ENCODE peak calls at places on chromosomes 7 and 10, in nine cellular contexts. One of them, this sample, is unnamed.

GRCh38 chr10:127851661-127852205 is 41.0 kb downstream of the CLRN3 start:
- DNase-seq in RWPE1: no peak
- DNase-seq in HCEC 1CT: no peak
- DNase-seq in stimulated activated CD8-positive, alpha-beta memory T cell treated with anti-CD3 and anti-CD28 coated beads, Interleukin-2, amount 100 ng/mL, for 48 hours: no peak
- DNase-seq in stimulated activated naive CD4-positive, alpha-beta T cell: no peak
- DNase-seq in kidney glomerular epithelial cell: no peak
- DNase-seq in Daoy: no peak
- DNase-seq in ureter: no peak
- DNase-seq in stimulated activated CD4-positive, alpha-beta T cell treated with anti-CD3 and anti-CD28 coated beads, Interleukin-1b, Interleukin-23, amount 100 ng/mL, for 24 hours: no peak
- DNase-seq in this sample: no peak

GRCh38 chr7:653829-654764 is 72.4 kb upstream of the DNAAF5 start:
- DNase-seq in ureter: no peak
- DNase-seq in stimulated activated CD4-positive, alpha-beta T cell treated with anti-CD3 and anti-CD28 coated beads, Interleukin-1b, Interleukin-23, amount 100 ng/mL, for 24 hours: no peak
- DNase-seq in HCEC 1CT: no peak
- DNase-seq in stimulated activated CD8-positive, alpha-beta memory T cell treated with anti-CD3 and anti-CD28 coated beads, Interleukin-2, amount 100 ng/mL, for 48 hours: no peak
- DNase-seq in stimulated activated naive CD4-positive, alpha-beta T cell: no peak
- DNase-seq in Daoy: no peak
- DNase-seq in RWPE1: no peak
- DNase-seq in kidney glomerular epithelial cell: no peak
- DNase-seq in this sample: no peak

GRCh38 chr10:84008878-84009277 is 130.4 kb upstream of the GHITM start:
- DNase-seq in stimulated activated CD8-positive, alpha-beta memory T cell treated with anti-CD3 and anti-CD28 coated beads, Interleukin-2, amount 100 ng/mL, for 48 hours: peak; percentile 34
- DNase-seq in HCEC 1CT: no peak
- DNase-seq in ureter: no peak
- DNase-seq in kidney glomerular epithelial cell: peak; percentile 15
- DNase-seq in stimulated activated CD4-positive, alpha-beta T cell treated with anti-CD3 and anti-CD28 coated beads, Interleukin-1b, Interleukin-23, amount 100 ng/mL, for 24 hours: peak; percentile 17
- DNase-seq in Daoy: no peak
- DNase-seq in RWPE1: peak; percentile 20
- DNase-seq in stimulated activated naive CD4-positive, alpha-beta T cell: no peak
- DNase-seq in this sample: peak; percentile 34

GRCh38 chr10:77251297-77252013 is 386.2 kb downstream of the KCNMA1 start:
- DNase-seq in stimulated activated CD4-positive, alpha-beta T cell treated with anti-CD3 and anti-CD28 coated beads, Interleukin-1b, Interleukin-23, amount 100 ng/mL, for 24 hours: no peak
- DNase-seq in stimulated activated naive CD4-positive, alpha-beta T cell: no peak
- DNase-seq in RWPE1: peak; percentile 60
- DNase-seq in kidney glomerular epithelial cell: peak; percentile 48
- DNase-seq in Daoy: peak; percentile 42
- DNase-seq in HCEC 1CT: peak; percentile 67
- DNase-seq in ureter: no peak
- DNase-seq in stimulated activated CD8-positive, alpha-beta memory T cell treated with anti-CD3 and anti-CD28 coated beads, Interleukin-2, amount 100 ng/mL, for 48 hours: no peak
- DNase-seq in this sample: peak; percentile 49

GRCh38 chr10:88557659-88558058 is 25.5 kb downstream of the RNLS start:
- DNase-seq in stimulated activated CD8-positive, alpha-beta memory T cell treated with anti-CD3 and anti-CD28 coated beads, Interleukin-2, amount 100 ng/mL, for 48 hours: no peak
- DNase-seq in stimulated activated CD4-positive, alpha-beta T cell treated with anti-CD3 and anti-CD28 coated beads, Interleukin-1b, Interleukin-23, amount 100 ng/mL, for 24 hours: no peak
- DNase-seq in HCEC 1CT: peak; percentile 66
- DNase-seq in kidney glomerular epithelial cell: no peak
- DNase-seq in stimulated activated naive CD4-positive, alpha-beta T cell: no peak
- DNase-seq in RWPE1: peak; percentile 27
- DNase-seq in ureter: no peak
- DNase-seq in Daoy: peak; percentile 9
- DNase-seq in this sample: peak; percentile 59

GRCh38 chr7:46651561-46652088 is 730.6 kb upstream of the IGFBP3 start:
- DNase-seq in RWPE1: peak; percentile 66
- DNase-seq in kidney glomerular epithelial cell: peak; percentile 44
- DNase-seq in ureter: no peak
- DNase-seq in Daoy: peak; percentile 42
- DNase-seq in stimulated activated CD8-positive, alpha-beta memory T cell treated with anti-CD3 and anti-CD28 coated beads, Interleukin-2, amount 100 ng/mL, for 48 hours: no peak
- DNase-seq in stimulated activated naive CD4-positive, alpha-beta T cell: no peak
- DNase-seq in stimulated activated CD4-positive, alpha-beta T cell treated with anti-CD3 and anti-CD28 coated beads, Interleukin-1b, Interleukin-23, amount 100 ng/mL, for 24 hours: no peak
- DNase-seq in HCEC 1CT: no peak
- DNase-seq in this sample: no peak

GRCh38 chr10:6345404-6345803 is 142.7 kb downstream of the PFKFB3 start:
- DNase-seq in Daoy: no peak
- DNase-seq in stimulated activated naive CD4-positive, alpha-beta T cell: no peak
- DNase-seq in ureter: no peak
- DNase-seq in kidney glomerular epithelial cell: no peak
- DNase-seq in stimulated activated CD8-positive, alpha-beta memory T cell treated with anti-CD3 and anti-CD28 coated beads, Interleukin-2, amount 100 ng/mL, for 48 hours: no peak
- DNase-seq in stimulated activated CD4-positive, alpha-beta T cell treated with anti-CD3 and anti-CD28 coated beads, Interleukin-1b, Interleukin-23, amount 100 ng/mL, for 24 hours: no peak
- DNase-seq in RWPE1: no peak
- DNase-seq in HCEC 1CT: no peak
- DNase-seq in this sample: no peak

GRCh38 chr10:124515244-124515970 is 53.8 kb downstream of the LHPP start:
- DNase-seq in HCEC 1CT: no peak
- DNase-seq in stimulated activated CD8-positive, alpha-beta memory T cell treated with anti-CD3 and anti-CD28 coated beads, Interleukin-2, amount 100 ng/mL, for 48 hours: no peak
- DNase-seq in Daoy: no peak
- DNase-seq in RWPE1: no peak
- DNase-seq in stimulated activated CD4-positive, alpha-beta T cell treated with anti-CD3 and anti-CD28 coated beads, Interleukin-1b, Interleukin-23, amount 100 ng/mL, for 24 hours: no peak
- DNase-seq in kidney glomerular epithelial cell: no peak
- DNase-seq in stimulated activated naive CD4-positive, alpha-beta T cell: no peak
- DNase-seq in ureter: no peak
- DNase-seq in this sample: no peak

GRCh38 chr7:91164948-91165845 is 99.0 kb upstream of the FZD1 start:
- DNase-seq in stimulated activated naive CD4-positive, alpha-beta T cell: no peak
- DNase-seq in stimulated activated CD4-positive, alpha-beta T cell treated with anti-CD3 and anti-CD28 coated beads, Interleukin-1b, Interleukin-23, amount 100 ng/mL, for 24 hours: no peak
- DNase-seq in Daoy: peak; percentile 25
- DNase-seq in kidney glomerular epithelial cell: peak; percentile 92
- DNase-seq in ureter: no peak
- DNase-seq in RWPE1: peak; percentile 74
- DNase-seq in stimulated activated CD8-positive, alpha-beta memory T cell treated with anti-CD3 and anti-CD28 coated beads, Interleukin-2, amount 100 ng/mL, for 48 hours: no peak
- DNase-seq in HCEC 1CT: peak; percentile 92
- DNase-seq in this sample: peak; percentile 59

GRCh38 chr10:33799281-33799943 is 464.9 kb upstream of the NRP1 start:
- DNase-seq in kidney glomerular epithelial cell: no peak
- DNase-seq in RWPE1: no peak
- DNase-seq in ureter: no peak
- DNase-seq in Daoy: peak; percentile 5
- DNase-seq in stimulated activated CD4-positive, alpha-beta T cell treated with anti-CD3 and anti-CD28 coated beads, Interleukin-1b, Interleukin-23, amount 100 ng/mL, for 24 hours: no peak
- DNase-seq in stimulated activated naive CD4-positive, alpha-beta T cell: no peak
- DNase-seq in HCEC 1CT: no peak
- DNase-seq in stimulated activated CD8-positive, alpha-beta memory T cell treated with anti-CD3 and anti-CD28 coated beads, Interleukin-2, amount 100 ng/mL, for 48 hours: no peak
- DNase-seq in this sample: no peak

GRCh38 chr7:142720981-142721380 is 28.3 kb upstream of the PRSS1 start:
- DNase-seq in stimulated activated CD8-positive, alpha-beta memory T cell treated with anti-CD3 and anti-CD28 coated beads, Interleukin-2, amount 100 ng/mL, for 48 hours: no peak
- DNase-seq in Daoy: peak; percentile 42
- DNase-seq in kidney glomerular epithelial cell: no peak
- DNase-seq in stimulated activated CD4-positive, alpha-beta T cell treated with anti-CD3 and anti-CD28 coated beads, Interleukin-1b, Interleukin-23, amount 100 ng/mL, for 24 hours: no peak
- DNase-seq in HCEC 1CT: no peak
- DNase-seq in RWPE1: no peak
- DNase-seq in ureter: no peak
- DNase-seq in stimulated activated naive CD4-positive, alpha-beta T cell: no peak
- DNase-seq in this sample: no peak

GRCh38 chr7:93551063-93551895 is 23.2 kb downstream of the CALCR start:
- DNase-seq in stimulated activated CD4-positive, alpha-beta T cell treated with anti-CD3 and anti-CD28 coated beads, Interleukin-1b, Interleukin-23, amount 100 ng/mL, for 24 hours: no peak
- DNase-seq in Daoy: peak; percentile 30
- DNase-seq in stimulated activated CD8-positive, alpha-beta memory T cell treated with anti-CD3 and anti-CD28 coated beads, Interleukin-2, amount 100 ng/mL, for 48 hours: no peak
- DNase-seq in RWPE1: no peak
- DNase-seq in HCEC 1CT: peak; percentile 56
- DNase-seq in kidney glomerular epithelial cell: peak; percentile 49
- DNase-seq in stimulated activated naive CD4-positive, alpha-beta T cell: no peak
- DNase-seq in ureter: no peak
- DNase-seq in this sample: peak; percentile 29

GRCh38 chr10:29146736-29147135 is 142.1 kb upstream of the LYZL1 start:
- DNase-seq in stimulated activated naive CD4-positive, alpha-beta T cell: no peak
- DNase-seq in stimulated activated CD4-positive, alpha-beta T cell treated with anti-CD3 and anti-CD28 coated beads, Interleukin-1b, Interleukin-23, amount 100 ng/mL, for 24 hours: no peak
- DNase-seq in RWPE1: no peak
- DNase-seq in Daoy: no peak
- DNase-seq in kidney glomerular epithelial cell: no peak
- DNase-seq in HCEC 1CT: no peak
- DNase-seq in stimulated activated CD8-positive, alpha-beta memory T cell treated with anti-CD3 and anti-CD28 coated beads, Interleukin-2, amount 100 ng/mL, for 48 hours: no peak
- DNase-seq in ureter: no peak
- DNase-seq in this sample: no peak

GRCh38 chr10:49187044-49187484 is 1.1 kb downstream of the TMEM273 start:
- DNase-seq in HCEC 1CT: no peak
- DNase-seq in ureter: peak; percentile 35
- DNase-seq in RWPE1: no peak
- DNase-seq in stimulated activated naive CD4-positive, alpha-beta T cell: no peak
- DNase-seq in stimulated activated CD8-positive, alpha-beta memory T cell treated with anti-CD3 and anti-CD28 coated beads, Interleukin-2, amount 100 ng/mL, for 48 hours: no peak
- DNase-seq in stimulated activated CD4-positive, alpha-beta T cell treated with anti-CD3 and anti-CD28 coated beads, Interleukin-1b, Interleukin-23, amount 100 ng/mL, for 24 hours: no peak
- DNase-seq in Daoy: no peak
- DNase-seq in kidney glomerular epithelial cell: peak; percentile 11
- DNase-seq in this sample: no peak

GRCh38 chr10:89091501-89091900 is 100.9 kb downstream of the FAS start:
- DNase-seq in ureter: no peak
- DNase-seq in stimulated activated CD4-positive, alpha-beta T cell treated with anti-CD3 and anti-CD28 coated beads, Interleukin-1b, Interleukin-23, amount 100 ng/mL, for 24 hours: no peak
- DNase-seq in stimulated activated naive CD4-positive, alpha-beta T cell: no peak
- DNase-seq in HCEC 1CT: peak; percentile 73
- DNase-seq in stimulated activated CD8-positive, alpha-beta memory T cell treated with anti-CD3 and anti-CD28 coated beads, Interleukin-2, amount 100 ng/mL, for 48 hours: no peak
- DNase-seq in RWPE1: no peak
- DNase-seq in kidney glomerular epithelial cell: no peak
- DNase-seq in Daoy: no peak
- DNase-seq in this sample: no peak

GRCh38 chr7:66100408-66101050 is 14.1 kb upstream of the CRCP start:
- DNase-seq in stimulated activated CD4-positive, alpha-beta T cell treated with anti-CD3 and anti-CD28 coated beads, Interleukin-1b, Interleukin-23, amount 100 ng/mL, for 24 hours: no peak
- DNase-seq in RWPE1: no peak
- DNase-seq in kidney glomerular epithelial cell: no peak
- DNase-seq in Daoy: no peak
- DNase-seq in ureter: no peak
- DNase-seq in stimulated activated naive CD4-positive, alpha-beta T cell: no peak
- DNase-seq in HCEC 1CT: no peak
- DNase-seq in stimulated activated CD8-positive, alpha-beta memory T cell treated with anti-CD3 and anti-CD28 coated beads, Interleukin-2, amount 100 ng/mL, for 48 hours: no peak
- DNase-seq in this sample: no peak

GRCh38 chr10:47278720-47279119 is 21.3 kb upstream of the GDF10 start:
- DNase-seq in Daoy: no peak
- DNase-seq in RWPE1: no peak
- DNase-seq in ureter: no peak
- DNase-seq in HCEC 1CT: no peak
- DNase-seq in kidney glomerular epithelial cell: no peak
- DNase-seq in stimulated activated CD8-positive, alpha-beta memory T cell treated with anti-CD3 and anti-CD28 coated beads, Interleukin-2, amount 100 ng/mL, for 48 hours: no peak
- DNase-seq in stimulated activated CD4-positive, alpha-beta T cell treated with anti-CD3 and anti-CD28 coated beads, Interleukin-1b, Interleukin-23, amount 100 ng/mL, for 24 hours: no peak
- DNase-seq in stimulated activated naive CD4-positive, alpha-beta T cell: no peak
- DNase-seq in this sample: no peak

GRCh38 chr7:11341285-11341944 is 367.7 kb downstream of the PHF14 start:
- DNase-seq in HCEC 1CT: peak; percentile 20
- DNase-seq in Daoy: no peak
- DNase-seq in RWPE1: no peak
- DNase-seq in ureter: no peak
- DNase-seq in stimulated activated CD4-positive, alpha-beta T cell treated with anti-CD3 and anti-CD28 coated beads, Interleukin-1b, Interleukin-23, amount 100 ng/mL, for 24 hours: no peak
- DNase-seq in stimulated activated naive CD4-positive, alpha-beta T cell: no peak
- DNase-seq in stimulated activated CD8-positive, alpha-beta memory T cell treated with anti-CD3 and anti-CD28 coated beads, Interleukin-2, amount 100 ng/mL, for 48 hours: no peak
- DNase-seq in kidney glomerular epithelial cell: peak; percentile 21
- DNase-seq in this sample: peak; percentile 50

GRCh38 chr10:99966306-99966705 is 43.4 kb downstream of the DNMBP start:
- DNase-seq in stimulated activated CD8-positive, alpha-beta memory T cell treated with anti-CD3 and anti-CD28 coated beads, Interleukin-2, amount 100 ng/mL, for 48 hours: no peak
- DNase-seq in kidney glomerular epithelial cell: peak; percentile 93
- DNase-seq in ureter: no peak
- DNase-seq in HCEC 1CT: peak; percentile 87
- DNase-seq in RWPE1: peak; percentile 86
- DNase-seq in stimulated activated naive CD4-positive, alpha-beta T cell: no peak
- DNase-seq in Daoy: peak; percentile 92
- DNase-seq in stimulated activated CD4-positive, alpha-beta T cell treated with anti-CD3 and anti-CD28 coated beads, Interleukin-1b, Interleukin-23, amount 100 ng/mL, for 24 hours: no peak
- DNase-seq in this sample: peak; percentile 99

GRCh38 chr7:105352018-105352612 is 36.6 kb downstream of the SRPK2 start:
- DNase-seq in stimulated activated CD4-positive, alpha-beta T cell treated with anti-CD3 and anti-CD28 coated beads, Interleukin-1b, Interleukin-23, amount 100 ng/mL, for 24 hours: peak; percentile 22
- DNase-seq in stimulated activated CD8-positive, alpha-beta memory T cell treated with anti-CD3 and anti-CD28 coated beads, Interleukin-2, amount 100 ng/mL, for 48 hours: no peak
- DNase-seq in Daoy: peak; percentile 86
- DNase-seq in ureter: peak; percentile 60
- DNase-seq in stimulated activated naive CD4-positive, alpha-beta T cell: peak; percentile 40
- DNase-seq in HCEC 1CT: peak; percentile 80
- DNase-seq in kidney glomerular epithelial cell: peak; percentile 63
- DNase-seq in RWPE1: peak; percentile 24
- DNase-seq in this sample: peak; percentile 92

GRCh38 chr7:57399251-57399940 is 50.6 kb upstream of the ZNF716 start:
- DNase-seq in stimulated activated CD4-positive, alpha-beta T cell treated with anti-CD3 and anti-CD28 coated beads, Interleukin-1b, Interleukin-23, amount 100 ng/mL, for 24 hours: no peak
- DNase-seq in ureter: no peak
- DNase-seq in stimulated activated CD8-positive, alpha-beta memory T cell treated with anti-CD3 and anti-CD28 coated beads, Interleukin-2, amount 100 ng/mL, for 48 hours: no peak
- DNase-seq in kidney glomerular epithelial cell: no peak
- DNase-seq in HCEC 1CT: no peak
- DNase-seq in stimulated activated naive CD4-positive, alpha-beta T cell: no peak
- DNase-seq in Daoy: no peak
- DNase-seq in RWPE1: no peak
- DNase-seq in this sample: no peak

GRCh38 chr7:818031-818699 is 14.1 kb upstream of the SUN1 start:
- DNase-seq in stimulated activated CD4-positive, alpha-beta T cell treated with anti-CD3 and anti-CD28 coated beads, Interleukin-1b, Interleukin-23, amount 100 ng/mL, for 24 hours: no peak
- DNase-seq in RWPE1: no peak
- DNase-seq in kidney glomerular epithelial cell: no peak
- DNase-seq in stimulated activated naive CD4-positive, alpha-beta T cell: no peak
- DNase-seq in HCEC 1CT: peak; percentile 79
- DNase-seq in stimulated activated CD8-positive, alpha-beta memory T cell treated with anti-CD3 and anti-CD28 coated beads, Interleukin-2, amount 100 ng/mL, for 48 hours: no peak
- DNase-seq in ureter: no peak
- DNase-seq in Daoy: peak; percentile 41
- DNase-seq in this sample: peak; percentile 46

This sample was measured in HT1080.